ENCODE peak calls at places on chromosomes 16 and 17, in five cellular contexts. W is HFF-Myc, R is heart left ventricle, G is hepatocyte, Q is neuronal stem cell. I is an unnamed sample.

GRCh38 chr16:30901201-30902069 is 5.0 kb downstream of the CTF1 start:
- DNase-seq in Q (no peak), W (no peak), G (no peak), R (no peak), I (no peak)

GRCh38 chr16:2841606-2842339 is 11.7 kb downstream of the ZG16B start:
- DNase-seq in R (no peak), W (no peak), Q (no peak), G (no peak), I (no peak)

GRCh38 chr16:3857189-3858013 is 23.1 kb downstream of the CREBBP start:
- DNase-seq in W (no peak), G (peak; percentile 55), Q (no peak), R (no peak), I (no peak)

GRCh38 chr17:83072600-83073358 is 6.6 kb upstream of the METRNL start:
- DNase-seq in R (no peak), Q (no peak), G (no peak), W (no peak), I (no peak)

GRCh38 chr16:56985288-56985961 is 3.9 kb upstream of the NLRC5 start:
- DNase-seq in Q (no peak), R (peak; percentile 76), G (peak; percentile 73), W (peak; percentile 63), I (peak; percentile 75)

GRCh38 chr16:2447920-2448583 is 11.9 kb upstream of the TEDC2 start:
- DNase-seq in R (no peak), Q (no peak), G (no peak), W (no peak), I (no peak)

GRCh38 chr16:80287674-80288073 is 253.1 kb upstream of the DYNLRB2 start:
- DNase-seq in R (no peak), W (no peak), G (no peak), Q (no peak), I (no peak)

GRCh38 chr16:8583712-8584111 is 6.6 kb downstream of the TMEM114 start:
- DNase-seq in R (no peak), Q (no peak), G (no peak), W (no peak), I (no peak)

GRCh38 chr16:54320895-54321294 is 34.3 kb upstream of the IRX3 start:
- DNase-seq in Q (no peak), W (no peak), R (no peak), G (no peak), I (no peak)

DNA sequence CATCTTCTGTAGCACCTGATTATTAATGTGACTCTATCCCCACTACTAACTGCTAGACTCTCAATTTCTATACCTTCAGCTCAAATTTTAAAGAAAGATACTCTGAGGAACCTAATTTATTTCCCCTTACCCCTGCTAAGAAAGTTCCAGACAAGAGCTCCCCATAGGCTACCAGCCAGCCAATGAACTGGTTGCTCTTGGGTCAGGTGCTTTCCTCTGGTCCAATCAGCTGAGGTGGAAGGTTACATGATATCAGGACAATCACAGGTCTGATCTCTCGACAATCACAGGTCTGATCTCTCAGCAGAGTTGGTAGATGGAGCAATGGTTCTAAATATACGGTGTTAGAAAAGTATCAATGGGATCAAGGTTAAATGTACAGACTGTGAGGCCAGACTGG is 86.8 kb downstream of the AXIN2 start:
- DNase-seq in G (no peak), Q (no peak), W (no peak), R (no peak), I (no peak)
- H3K4me3 ChIP-seq in G (no peak overlapping the region), Q (no peak overlapping the region), W (no peak overlapping the region), R (no peak overlapping the region), I (no peak overlapping the region)

DNA sequence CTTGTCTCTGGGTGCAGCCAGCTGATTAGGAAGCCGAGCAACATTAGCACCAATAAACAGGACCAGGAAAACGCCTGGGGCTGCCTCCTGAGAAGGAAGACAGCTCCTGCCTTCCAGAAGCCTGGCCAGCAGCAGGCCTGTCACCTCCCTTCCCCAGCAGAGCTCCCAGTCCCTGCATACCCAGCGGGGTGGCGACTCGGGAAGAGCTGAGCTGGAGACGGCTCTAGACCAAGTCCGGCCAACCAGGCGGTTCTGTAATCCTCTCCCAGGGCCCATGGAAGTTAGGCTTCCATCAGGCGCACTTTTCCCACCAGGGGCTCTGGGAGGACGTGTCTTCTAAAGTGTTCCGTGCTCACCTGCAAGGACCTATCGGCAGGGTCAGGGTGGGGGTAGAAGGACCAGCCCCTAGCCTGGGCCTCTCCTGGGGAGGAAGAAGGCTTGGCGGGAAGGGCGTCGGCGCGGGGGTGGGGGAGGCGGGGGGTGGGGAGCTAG is 12.0 kb upstream of the CLUH start:
- DNase-seq in G (no peak), R (no peak), W (no peak), Q (no peak), I (peak; percentile 49)
- H3K4me3 ChIP-seq in G (no peak overlapping the region), R (peak overlapping the region; percentile 54), W (no peak overlapping the region), Q (no peak overlapping the region), I (peak overlapping the region; percentile 38)

GRCh38 chr16:48611329-48612137 is 1.6 kb upstream of the N4BP1 start:
- DNase-seq in Q (no peak), W (no peak), G (peak; percentile 44), R (peak; percentile 24), I (peak; percentile 70)

GRCh38 chr16:48616571-48616970 is 6.6 kb upstream of the N4BP1 start:
- DNase-seq in G (no peak), Q (no peak), W (no peak), R (no peak), I (no peak)

GRCh38 chr16:48614759-48615158 is 4.8 kb upstream of the N4BP1 start:
- DNase-seq in G (no peak), W (no peak), R (no peak), Q (no peak), I (no peak)

GRCh38 chr16:48612621-48613020 is 2.6 kb upstream of the N4BP1 start:
- DNase-seq in G (no peak), W (no peak), R (no peak), Q (no peak), I (no peak)

DNA sequence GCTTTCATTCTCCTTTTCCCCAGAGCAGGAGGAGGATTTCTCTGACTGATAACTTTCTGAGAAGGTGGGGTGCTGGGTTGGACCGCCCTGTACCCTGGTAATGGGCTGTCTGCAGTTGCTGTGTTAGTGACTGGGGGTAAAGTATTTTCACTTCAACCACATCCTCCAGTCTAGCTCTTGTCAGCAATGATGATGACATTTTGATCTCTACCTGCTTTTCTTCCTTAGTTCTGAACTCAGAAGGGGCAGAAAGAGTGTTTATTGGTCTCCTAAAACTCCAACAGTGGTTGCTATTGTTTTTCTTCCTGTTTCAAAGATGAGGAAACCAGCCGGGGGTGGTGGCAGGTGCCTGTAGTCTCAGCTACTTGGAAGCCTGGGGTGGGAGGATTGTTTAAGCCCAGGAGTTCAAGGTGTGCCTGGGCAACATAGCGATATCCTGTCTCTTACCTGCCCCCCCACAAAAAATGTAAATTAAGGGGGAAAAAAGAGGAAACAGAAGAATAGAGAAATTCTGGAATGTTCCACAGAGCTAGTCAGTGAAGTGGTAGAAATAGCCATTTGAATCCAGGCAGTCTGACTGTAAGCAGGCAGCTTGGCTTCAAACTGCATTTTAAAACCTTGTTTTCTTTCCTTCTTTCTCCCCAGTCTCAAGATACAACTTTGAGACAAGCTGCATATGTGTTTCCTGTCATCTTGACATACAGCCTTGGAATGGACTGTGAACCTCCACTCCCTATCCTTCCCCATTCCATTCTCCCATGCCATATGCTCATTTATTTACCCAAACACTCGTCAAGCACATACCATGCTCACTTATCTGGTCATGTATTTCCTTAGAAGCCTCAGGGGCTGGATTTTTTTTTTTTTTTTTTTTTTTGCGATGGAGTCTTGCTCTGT is 3.3 kb upstream of the N4BP1 start:
- DNase-seq in G (peak; percentile 74), W (no peak), R (no peak), Q (no peak), I (peak; percentile 89)
- H3K4me3 ChIP-seq in G (no peak overlapping the region), W (no peak overlapping the region), R (no peak overlapping the region), Q (no peak overlapping the region), I (no peak overlapping the region)

DNA sequence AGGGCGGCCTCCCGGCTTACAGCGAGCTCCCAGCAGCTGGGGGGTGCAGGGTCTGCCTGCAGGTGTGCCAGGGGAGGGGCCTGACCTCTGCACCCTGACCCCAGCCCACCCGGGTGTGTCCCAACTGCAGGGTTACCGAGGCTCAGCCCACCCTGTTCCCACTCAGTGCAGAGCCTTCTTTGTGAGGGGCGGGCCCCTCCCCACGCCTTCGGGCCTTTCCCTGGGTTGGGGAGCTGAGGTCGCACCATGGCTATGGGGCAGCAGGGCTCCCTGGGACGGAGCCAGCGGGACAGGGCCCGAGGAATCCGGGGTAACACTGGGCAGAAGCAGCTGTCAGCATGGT is 17.1 kb downstream of the CACNA1H start:
- DNase-seq in R (no peak), Q (no peak), G (no peak), W (no peak), I (no peak)
- H3K4me3 ChIP-seq in R (no peak overlapping the region), Q (no peak overlapping the region), G (no peak overlapping the region), W (no peak overlapping the region), I (no peak overlapping the region)

GRCh38 chr17:2144701-2145100 is 89.8 kb downstream of the HIC1 start:
- DNase-seq in G (no peak), R (no peak), W (no peak), Q (no peak), I (no peak)

GRCh38 chr17:2140683-2141082 is 85.8 kb downstream of the HIC1 start:
- DNase-seq in G (no peak), Q (no peak), R (no peak), W (no peak), I (no peak)

GRCh38 chr17:2138768-2139167 is 83.9 kb downstream of the HIC1 start:
- DNase-seq in W (no peak), R (no peak), Q (no peak), G (peak; percentile 35), I (peak; percentile 11)

GRCh38 chr17:2146132-2146871 is 91.4 kb downstream of the HIC1 start:
- DNase-seq in Q (no peak), G (no peak), R (no peak), W (no peak), I (no peak)

DNA sequence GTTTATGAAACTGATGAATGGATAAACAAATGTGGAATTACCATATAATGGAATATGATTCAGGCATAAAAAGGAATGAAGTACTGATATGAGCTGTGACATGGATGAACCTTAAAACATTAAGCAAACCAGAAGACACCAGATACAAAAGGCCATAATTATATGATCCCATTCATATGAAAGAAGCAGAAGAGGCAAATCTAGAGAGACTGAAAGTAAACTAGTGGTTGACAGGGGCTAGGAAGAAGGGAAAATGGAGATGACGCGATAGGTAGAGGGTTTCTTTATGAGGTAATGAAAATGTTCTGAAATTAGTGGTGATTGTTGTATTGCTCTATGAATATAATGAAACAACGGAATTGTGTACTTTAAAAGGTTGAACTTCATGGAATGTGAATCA is 88.4 kb downstream of the HIC1 start:
- DNase-seq in G (no peak), Q (no peak), R (no peak), W (no peak), I (no peak)
- H3K4me3 ChIP-seq in G (no peak overlapping the region), Q (no peak overlapping the region), R (no peak overlapping the region), W (no peak overlapping the region), I (no peak overlapping the region)

GRCh38 chr17:66662496-66662895 is 172.4 kb upstream of the CACNG5 start:
- DNase-seq in W (no peak), R (no peak), G (no peak), Q (no peak), I (no peak)

GRCh38 chr17:66664336-66664735 is 170.6 kb upstream of the CACNG5 start:
- DNase-seq in R (no peak), G (no peak), W (no peak), Q (no peak), I (no peak)

GRCh38 chr17:66661857-66662256 is 173.1 kb upstream of the CACNG5 start:
- DNase-seq in Q (no peak), W (no peak), G (no peak), R (no peak), I (no peak)

GRCh38 chr17:66663041-66663494 is 171.8 kb upstream of the CACNG5 start:
- DNase-seq in R (no peak), Q (no peak), G (no peak), W (no peak), I (no peak)

GRCh38 chr17:66661411-66661843 is 173.5 kb upstream of the CACNG5 start:
- DNase-seq in G (no peak), R (no peak), W (no peak), Q (no peak), I (no peak)
- H3K4me3 ChIP-seq in G (no peak overlapping the region), R (no peak overlapping the region), W (no peak overlapping the region), Q (no peak overlapping the region), I (no peak overlapping the region)